ENCODE peak calls at places on chromosomes 7 and 10, in ten cellular contexts. F is H1, E is ovary, M is stomach, O is A549, G is HepG2, K is esophagus muscularis mucosa, X is transverse colon, I is suprapubic skin, R is SK-N-SH. T is an unnamed sample.

GRCh38 chr7:2820508-2820934 is 23.6 kb downstream of the GNA12 start:
- DNase-seq in F (no peak), E (peak), M (peak), O (no peak), G (peak), K (no peak), X (peak), I (peak), R (no peak), T (peak)

GRCh38 chr10:86523348-86523747 is 1.8 kb upstream of the WAPL start:
- DNase-seq in F (no peak), E (no peak), M (no peak), O (peak), G (peak), K (no peak), X (no peak), I (no peak), R (peak), T (no peak)

GRCh38 chr7:115368998-115369397 is 447.1 kb downstream of the MDFIC start:
- DNase-seq in F (no peak), E (no peak), M (no peak), O (no peak), G (no peak), K (no peak), X (no peak), I (no peak), R (no peak), T (no peak)

GRCh38 chr10:60460058-60460457 is 70.4 kb upstream of the ANK3 start:
- DNase-seq in F (no peak), E (no peak), M (no peak), O (no peak), G (no peak), K (no peak), X (no peak), I (no peak), R (no peak), T (no peak)

GRCh38 chr10:14327535-14327934 is 3.2 kb downstream of the FRMD4A start:
- DNase-seq in F (no peak), E (no peak), M (no peak), O (no peak), G (no peak), K (peak), X (no peak), I (no peak), R (peak), T (no peak)

GRCh38 chr10:63798599-63799498 is 277.6 kb downstream of the REEP3 start:
- DNase-seq in F (no peak), E (peak), M (peak), O (no peak), G (peak), K (no peak), X (peak), I (peak), R (no peak), T (peak)

GRCh38 chr10:16828731-16829175 is 11.5 kb upstream of the RSU1 start:
- DNase-seq in F (no peak), E (no peak), M (no peak), O (no peak), G (no peak), K (no peak), X (peak), I (no peak), R (no peak), T (no peak)

GRCh38 chr7:135771961-135772638 is 23.5 kb upstream of the FAM180A start:
- DNase-seq in F (no peak), E (no peak), M (no peak), O (no peak), G (no peak), K (no peak), X (no peak), I (no peak), R (no peak), T (no peak)

DNA sequence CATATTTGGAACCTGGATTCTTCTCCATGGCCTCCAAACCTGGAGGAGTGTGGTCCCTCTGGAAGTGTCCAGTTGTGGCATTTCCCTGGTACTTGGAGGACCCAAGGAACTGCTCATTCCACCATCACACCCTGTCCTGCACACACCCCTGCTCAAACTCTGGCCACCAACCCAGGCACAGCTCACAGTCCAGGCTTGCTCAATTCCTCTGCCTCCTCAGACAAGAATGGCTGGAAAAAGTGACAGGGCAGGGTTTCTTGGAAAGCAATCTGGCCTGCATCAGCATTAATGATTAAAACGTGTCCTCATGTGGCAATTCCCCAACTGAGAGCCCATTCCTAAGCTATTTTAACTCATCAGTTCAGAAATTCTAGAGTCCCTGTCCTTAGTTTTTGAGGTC is 17.2 kb upstream of the TPST1 start:
- DNase-seq in F (no peak), E (no peak), M (no peak), O (no peak), G (no peak), K (no peak), X (no peak), I (peak), R (no peak), T (peak)
- TF ChIP-seq EP300 in F (no peak), E (no peak), M (no peak), O (no peak), G (no peak), K (no peak), X (no peak), I (no peak), R (no peak), T (no peak)

GRCh38 chr10:9621216-9621615 is 1396.5 kb upstream of the CELF2 start:
- DNase-seq in F (no peak), E (no peak), M (no peak), O (no peak), G (no peak), K (no peak), X (no peak), I (no peak), R (no peak), T (no peak)
- TF ChIP-seq CTCF in F (no peak), E (no peak), M (no peak), O (no peak), G (no peak), K (no peak), X (no peak), I (no peak), R (no peak), T (no peak)

GRCh38 chr10:15587271-15587670 is 132.5 kb downstream of the ITGA8 start:
- DNase-seq in F (no peak), E (no peak), M (no peak), O (no peak), G (no peak), K (no peak), X (no peak), I (no peak), R (no peak), T (no peak)

GRCh38 chr10:15589109-15589508 is 130.6 kb downstream of the ITGA8 start:
- DNase-seq in F (no peak), E (no peak), M (no peak), O (no peak), G (no peak), K (no peak), X (no peak), I (no peak), R (no peak), T (no peak)

GRCh38 chr10:15579605-15580004 is 140.1 kb downstream of the ITGA8 start:
- DNase-seq in F (no peak), E (no peak), M (no peak), O (no peak), G (no peak), K (no peak), X (no peak), I (no peak), R (no peak), T (no peak)

GRCh38 chr10:15588635-15589081 is 131.1 kb downstream of the ITGA8 start:
- DNase-seq in F (no peak), E (no peak), M (no peak), O (no peak), G (no peak), K (no peak), X (no peak), I (no peak), R (no peak), T (no peak)

GRCh38 chr10:15585303-15585715 is 134.4 kb downstream of the ITGA8 start:
- DNase-seq in F (peak), E (no peak), M (peak), O (peak), G (peak), K (no peak), X (peak), I (peak), R (peak), T (peak)
- TF ChIP-seq EP300 in F (no peak), E (no peak), M (no peak), O (no peak), G (no peak), K (no peak), X (no peak), I (no peak), R (no peak), T (no peak)

GRCh38 chr7:103949374-103949773 is 40.1 kb downstream of the RELN start:
- DNase-seq in F (no peak), E (no peak), M (no peak), O (no peak), G (no peak), K (no peak), X (no peak), I (no peak), R (no peak), T (no peak)

GRCh38 chr7:103955985-103956384 is 33.5 kb downstream of the RELN start:
- DNase-seq in F (no peak), E (no peak), M (no peak), O (no peak), G (no peak), K (no peak), X (no peak), I (no peak), R (no peak), T (no peak)

GRCh38 chr7:103947026-103947655 is 42.3 kb downstream of the RELN start:
- DNase-seq in F (no peak), E (no peak), M (no peak), O (no peak), G (no peak), K (no peak), X (no peak), I (no peak), R (peak), T (no peak)

GRCh38 chr7:103952408-103952807 is 37.0 kb downstream of the RELN start:
- DNase-seq in F (no peak), E (no peak), M (no peak), O (no peak), G (no peak), K (no peak), X (no peak), I (no peak), R (no peak), T (no peak)

DNA sequence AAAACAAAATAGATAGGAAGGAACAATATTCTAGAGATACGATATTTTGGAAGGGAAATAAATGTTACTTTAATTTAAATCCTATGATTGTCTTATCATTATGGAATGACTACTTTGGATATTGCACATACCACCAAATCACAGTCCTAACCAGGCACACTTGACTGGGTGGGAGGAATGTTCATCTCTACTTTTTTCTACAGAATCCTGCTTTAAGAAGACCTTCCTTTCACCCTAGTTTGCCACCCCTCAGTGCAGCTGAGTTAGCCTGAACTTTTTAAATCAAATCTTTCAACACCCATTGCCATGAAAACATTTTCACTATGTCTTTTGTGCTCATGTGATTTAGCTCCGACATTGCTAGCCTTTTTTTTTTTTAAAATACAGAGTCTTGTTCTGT is 38.1 kb downstream of the RELN start:
- DNase-seq in F (no peak), E (no peak), M (no peak), O (no peak), G (no peak), K (no peak), X (no peak), I (no peak), R (no peak), T (no peak)
- TF ChIP-seq CTCF in F (no peak), E (no peak), M (no peak), O (no peak), G (no peak), K (no peak), X (no peak), I (no peak), R (no peak), T (no peak)

GRCh38 chr7:18558503-18558902 is 63.0 kb downstream of the HDAC9 start:
- DNase-seq in F (no peak), E (no peak), M (no peak), O (no peak), G (no peak), K (no peak), X (no peak), I (no peak), R (no peak), T (no peak)
- TF ChIP-seq EP300 in F (no peak), E (no peak), M (no peak), O (no peak), G (no peak), K (no peak), X (no peak), I (no peak), R (no peak), T (no peak)

DNA sequence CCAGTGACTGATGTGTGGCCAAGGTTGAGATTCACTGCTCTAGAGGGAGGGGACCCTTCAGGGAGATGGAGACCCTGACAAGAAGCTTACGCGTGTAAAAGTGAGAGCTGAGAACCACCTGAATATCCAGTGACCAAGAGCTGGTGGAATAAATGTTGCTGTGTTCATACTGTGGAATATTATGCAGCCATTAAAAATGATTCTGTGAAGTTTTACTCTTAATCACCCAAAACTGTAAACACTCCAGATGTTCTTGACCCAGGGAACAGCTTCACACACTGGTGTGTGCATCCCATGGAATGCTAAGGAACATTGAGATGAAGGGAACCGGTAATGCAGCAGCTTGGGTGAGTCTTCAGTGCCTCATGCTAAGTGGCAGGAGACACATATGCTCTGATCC is 4.3 kb upstream of the POLM start:
- DNase-seq in F (no peak), E (no peak), M (no peak), O (no peak), G (no peak), K (no peak), X (no peak), I (no peak), R (no peak), T (no peak)
- TF ChIP-seq CTCF in F (no peak), E (no peak), M (no peak), O (no peak), G (no peak), K (no peak), X (no peak), I (no peak), R (no peak), T (no peak)

GRCh38 chr10:27783660-27784059 is 38.0 kb upstream of the MKX start:
- DNase-seq in F (peak), E (no peak), M (no peak), O (peak), G (peak), K (no peak), X (no peak), I (no peak), R (no peak), T (no peak)
- TF ChIP-seq EP300 in F (no peak), E (no peak), M (no peak), O (no peak), G (no peak), K (no peak), X (no peak), I (no peak), R (no peak), T (no peak)

DNA sequence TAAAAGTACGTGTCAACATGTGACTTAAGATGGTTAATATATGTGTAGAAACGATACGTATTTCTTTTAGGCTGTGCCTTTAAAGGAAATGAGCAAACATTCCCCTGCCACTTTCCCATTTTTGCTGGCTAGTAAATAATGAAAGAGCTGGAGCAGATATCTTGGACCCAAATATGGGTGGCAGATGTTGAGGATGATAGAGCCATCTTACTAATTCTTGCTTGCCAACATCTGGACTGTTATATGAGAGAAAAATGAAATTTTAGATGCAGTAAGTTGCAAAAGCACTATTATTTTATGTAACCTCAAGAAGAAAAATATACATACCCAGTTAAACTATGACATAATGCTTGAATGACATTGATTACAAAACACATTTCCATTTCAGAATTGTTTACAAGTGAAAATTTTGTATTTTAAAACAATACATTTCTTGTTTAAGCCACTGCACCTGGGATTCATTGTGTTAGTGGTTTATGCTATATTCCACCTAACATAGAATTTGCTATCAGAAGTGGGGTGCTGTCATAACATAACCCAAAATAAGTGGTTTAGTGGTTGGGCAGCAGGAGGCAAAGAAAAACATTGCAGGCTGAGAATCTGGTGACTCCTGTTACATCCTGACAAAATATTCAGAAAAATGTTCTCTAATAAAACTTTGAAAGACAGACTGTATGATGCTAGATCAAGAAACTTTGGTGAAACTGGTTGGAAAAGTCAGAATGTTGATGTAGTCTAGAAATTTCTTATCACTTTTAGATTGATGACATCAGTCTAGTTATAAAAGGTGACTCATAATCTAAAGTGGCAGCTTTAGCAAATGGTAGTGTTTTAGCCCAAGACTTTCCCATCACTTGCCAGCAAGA is 305.0 kb downstream of the PTEN start:
- DNase-seq in F (no peak), E (no peak), M (no peak), O (no peak), G (no peak), K (no peak), X (no peak), I (no peak), R (no peak), T (no peak)
- TF ChIP-seq CTCF in F (no peak), E (no peak), M (no peak), O (no peak), G (no peak), K (no peak), X (no peak), I (no peak), R (no peak), T (no peak)

DNA sequence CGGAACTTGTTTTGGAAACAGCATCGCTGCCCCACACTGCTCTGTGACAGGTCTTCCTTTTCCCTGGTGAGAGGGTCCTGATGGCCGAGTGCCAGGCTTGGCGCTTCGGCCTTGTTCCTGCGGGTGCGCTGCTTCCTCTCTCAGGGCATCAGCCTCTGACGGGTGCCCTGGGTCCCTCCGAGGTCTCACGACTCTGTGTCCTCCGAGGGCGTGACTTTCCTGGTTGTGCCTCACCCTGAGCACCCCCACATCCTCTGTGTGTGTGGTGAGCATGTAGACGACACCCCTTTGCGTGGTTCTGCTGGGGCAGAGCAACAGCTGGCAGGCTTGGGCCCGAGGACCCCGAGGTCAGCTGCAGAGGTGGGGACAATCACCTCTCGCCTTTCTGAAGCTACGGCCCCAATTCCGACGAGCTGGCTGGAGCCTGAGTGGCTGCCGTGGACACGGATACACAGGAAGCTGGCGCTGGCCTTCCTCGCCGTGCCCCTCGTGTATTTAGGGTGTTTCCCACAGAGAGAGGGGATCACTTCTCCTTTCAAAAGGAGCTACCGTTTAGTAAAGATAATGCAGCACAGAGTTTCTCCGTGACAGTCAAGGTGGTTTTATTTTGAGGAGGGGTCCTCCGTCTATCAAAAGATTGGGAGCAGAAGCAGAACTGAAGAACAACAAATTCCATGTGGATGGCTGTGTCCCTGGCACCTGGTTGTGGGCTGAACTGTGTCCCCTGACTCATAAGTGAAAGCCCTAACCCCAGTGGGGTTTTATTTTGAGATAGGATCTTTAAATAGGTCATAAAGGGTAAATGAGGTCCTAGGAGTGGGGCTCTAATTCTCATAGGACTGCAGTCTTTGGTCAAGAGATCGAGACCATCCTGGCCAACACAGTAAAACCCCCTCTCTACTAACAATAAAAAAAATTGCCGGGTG is 36.2 kb upstream of the PITRM1 start:
- DNase-seq in F (no peak), E (no peak), M (no peak), O (no peak), G (no peak), K (no peak), X (no peak), I (peak), R (no peak), T (no peak)
- TF ChIP-seq EP300 in F (no peak), E (no peak), M (no peak), O (no peak), G (no peak), K (no peak), X (no peak), I (no peak), R (no peak), T (no peak)

T was measured in tibial nerve.